ENCODE peak calls at places on chromosomes 12 and 14, in five cellular contexts. J is neuronal stem cell, I is IMR-90, F is H9, P is mesendoderm. D is an unnamed sample.

GRCh38 chr12:128402481-128402880 is 135.5 kb downstream of the TMEM132C start:
- DNase-seq in I (no peak), J (no peak), F (peak; percentile 56), P (peak; percentile 15), D (no peak)

GRCh38 chr14:36713960-36714703 is 52.5 kb downstream of the PAX9 start:
- DNase-seq in J (no peak), F (no peak), P (no peak), I (no peak), D (no peak)

GRCh38 chr12:2877959-2878732 is 1.1 kb downstream of the RHNO1 start:
- DNase-seq in I (peak; percentile 53), F (peak; percentile 44), P (peak; percentile 42), J (no peak), D (no peak)

GRCh38 chr12:119090276-119090675 is 88.5 kb upstream of the HSPB8 start:
- DNase-seq in J (no peak), F (no peak), P (peak; percentile 70), I (no peak), D (no peak)

GRCh38 chr14:54703082-54703481 is 136.2 kb downstream of the SAMD4A start:
- DNase-seq in I (no peak), J (no peak), F (no peak), P (no peak), D (no peak)

GRCh38 chr12:47794679-47795078 is 21.6 kb downstream of the SLC48A1 start:
- DNase-seq in F (no peak), J (no peak), P (no peak), I (no peak), D (no peak)

GRCh38 chr14:92962031-92962830 is 39.3 kb downstream of the CHGA start:
- DNase-seq in J (no peak), F (no peak), I (no peak), P (no peak), D (no peak)

GRCh38 chr12:122318607-122319311 is 52.5 kb upstream of the VPS33A start:
- DNase-seq in I (peak; percentile 91), J (no peak), P (no peak), F (no peak), D (no peak)

GRCh38 chr12:104090685-104091084 is 26.4 kb downstream of the HCFC2 start:
- DNase-seq in J (no peak), P (peak; percentile 18), I (no peak), F (no peak), D (no peak)

GRCh38 chr14:54564799-54565235 is 2.1 kb upstream of the SAMD4A start:
- DNase-seq in F (no peak), I (peak; percentile 87), P (no peak), J (no peak), D (no peak)

GRCh38 chr12:68812553-68813241 is 4.7 kb downstream of the MDM2 start:
- DNase-seq in P (peak; percentile 64), F (no peak), I (no peak), J (no peak), D (peak; percentile 97)

GRCh38 chr14:32588448-32589320 is 259.6 kb downstream of the AKAP6 start:
- DNase-seq in I (peak; percentile 65), J (peak; percentile 23), F (peak; percentile 35), P (peak; percentile 62), D (peak; percentile 4)

GRCh38 chr14:96086032-96086431 is 46.9 kb downstream of the C14orf132 start:
- DNase-seq in I (peak; percentile 86), F (no peak), P (peak; percentile 55), J (no peak), D (peak; percentile 63)

GRCh38 chr12:86015026-86015425 is 140.9 kb downstream of the NTS start:
- DNase-seq in I (no peak), F (no peak), P (no peak), J (no peak), D (no peak)

GRCh38 chr12:14260011-14260993 is 105.2 kb upstream of the ATF7IP start:
- DNase-seq in F (peak; percentile 99), I (peak; percentile 93), J (peak; percentile 86), P (peak; percentile 99), D (peak; percentile 88)

GRCh38 chr12:67645571-67645970 is 3.0 kb upstream of the DYRK2 start:
- DNase-seq in P (no peak), F (no peak), I (peak; percentile 56), J (no peak), D (peak; percentile 23)

GRCh38 chr12:116236148-116236731 is 41.3 kb downstream of the MED13L start:
- DNase-seq in F (no peak), P (peak; percentile 70), I (peak; percentile 54), J (no peak), D (no peak)

GRCh38 chr14:92516966-92517350 is 3.4 kb downstream of the RIN3 start:
- DNase-seq in I (no peak), J (no peak), F (no peak), P (no peak), D (no peak)

GRCh38 chr14:95993768-95994592 is 45.2 kb upstream of the C14orf132 start:
- DNase-seq in J (peak; percentile 73), F (peak; percentile 72), I (peak; percentile 53), P (peak; percentile 77), D (no peak)

GRCh38 chr12:109863961-109864712 is 16.2 kb downstream of the GLTP start:
- DNase-seq in J (no peak), I (peak; percentile 63), F (no peak), P (peak; percentile 55), D (peak; percentile 58)

GRCh38 chr12:83470749-83471148 is 784.0 kb downstream of the TMTC2 start:
- DNase-seq in F (no peak), J (no peak), P (peak; percentile 79), I (no peak), D (no peak)

GRCh38 chr12:115144425-115144824 is 460.4 kb upstream of the TBX3 start:
- DNase-seq in P (no peak), F (no peak), J (no peak), I (no peak), D (no peak)

GRCh38 chr12:57838594-57839302 is 7.8 kb downstream of the CTDSP2 start:
- DNase-seq in J (no peak), P (no peak), F (no peak), I (peak; percentile 39), D (no peak)

GRCh38 chr12:75447695-75448393 is 32.7 kb upstream of the GLIPR1 start:
- DNase-seq in J (no peak), F (no peak), P (no peak), I (peak; percentile 26), D (no peak)

GRCh38 chr12:15788266-15789214 is 648 bp downstream of the EPS8 start:
- DNase-seq in I (peak; percentile 45), P (peak; percentile 53), F (peak; percentile 69), J (peak; percentile 14), D (peak; percentile 42)

GRCh38 chr12:109579639-109580038 is 6.0 kb downstream of the MVK start:
- DNase-seq in F (no peak), I (no peak), P (no peak), J (no peak), D (no peak)

GRCh38 chr12:114397978-114398881 is 7.7 kb downstream of the TBX5 start:
- DNase-seq in I (peak; percentile 15), F (peak; percentile 62), J (no peak), P (peak; percentile 7), D (no peak)

GRCh38 chr12:101719566-101719965 is 19.7 kb downstream of the SYCP3 start:
- DNase-seq in I (peak; percentile 78), P (no peak), J (no peak), F (no peak), D (no peak)

GRCh38 chr14:65070710-65071033 is 31.6 kb downstream of the MAX start:
- DNase-seq in I (peak; percentile 7), J (no peak), F (no peak), P (no peak), D (no peak)

DNA sequence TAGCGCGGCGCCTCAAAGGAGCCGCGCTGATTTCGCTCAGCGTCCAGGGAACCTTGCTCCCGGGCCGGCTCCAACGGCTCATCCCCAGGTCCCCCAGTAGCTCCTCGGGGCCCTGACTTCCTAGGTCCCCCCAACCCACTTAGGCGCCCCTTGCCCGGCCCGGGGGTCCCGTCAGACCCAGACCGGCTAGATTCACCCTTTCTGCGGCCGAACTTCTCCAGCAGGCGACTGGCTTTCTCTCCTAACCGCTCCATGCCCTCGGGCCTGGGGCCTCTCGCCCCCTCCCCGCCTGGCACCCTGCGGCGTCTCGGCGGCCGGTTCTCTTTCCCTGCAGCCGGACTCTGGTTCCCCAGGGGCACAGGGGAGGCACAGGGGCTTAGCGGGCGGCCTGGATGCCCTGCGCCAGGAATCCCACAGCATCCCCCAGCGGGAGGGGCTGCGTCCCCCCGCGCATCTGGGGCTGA is 306 bp downstream of the AJUBA start:
- DNase-seq in F (peak; percentile 42), J (no peak), P (peak; percentile 78), I (no peak), D (peak; percentile 7)
- H3K4ac ChIP-seq in F (no peak overlapping the region), J (peak overlapping the region; percentile 61), P (peak overlapping the region; percentile 94), I (peak overlapping the region; percentile 98), D (peak overlapping the region; percentile 98)

GRCh38 chr12:45475594-45475993 is 253.9 kb upstream of the ARID2 start:
- DNase-seq in J (no peak), F (no peak), I (no peak), P (no peak), D (no peak)
- H3K4ac ChIP-seq in J (no peak overlapping the region), F (no peak overlapping the region), I (no peak overlapping the region), P (no peak overlapping the region), D (no peak overlapping the region)

DNA sequence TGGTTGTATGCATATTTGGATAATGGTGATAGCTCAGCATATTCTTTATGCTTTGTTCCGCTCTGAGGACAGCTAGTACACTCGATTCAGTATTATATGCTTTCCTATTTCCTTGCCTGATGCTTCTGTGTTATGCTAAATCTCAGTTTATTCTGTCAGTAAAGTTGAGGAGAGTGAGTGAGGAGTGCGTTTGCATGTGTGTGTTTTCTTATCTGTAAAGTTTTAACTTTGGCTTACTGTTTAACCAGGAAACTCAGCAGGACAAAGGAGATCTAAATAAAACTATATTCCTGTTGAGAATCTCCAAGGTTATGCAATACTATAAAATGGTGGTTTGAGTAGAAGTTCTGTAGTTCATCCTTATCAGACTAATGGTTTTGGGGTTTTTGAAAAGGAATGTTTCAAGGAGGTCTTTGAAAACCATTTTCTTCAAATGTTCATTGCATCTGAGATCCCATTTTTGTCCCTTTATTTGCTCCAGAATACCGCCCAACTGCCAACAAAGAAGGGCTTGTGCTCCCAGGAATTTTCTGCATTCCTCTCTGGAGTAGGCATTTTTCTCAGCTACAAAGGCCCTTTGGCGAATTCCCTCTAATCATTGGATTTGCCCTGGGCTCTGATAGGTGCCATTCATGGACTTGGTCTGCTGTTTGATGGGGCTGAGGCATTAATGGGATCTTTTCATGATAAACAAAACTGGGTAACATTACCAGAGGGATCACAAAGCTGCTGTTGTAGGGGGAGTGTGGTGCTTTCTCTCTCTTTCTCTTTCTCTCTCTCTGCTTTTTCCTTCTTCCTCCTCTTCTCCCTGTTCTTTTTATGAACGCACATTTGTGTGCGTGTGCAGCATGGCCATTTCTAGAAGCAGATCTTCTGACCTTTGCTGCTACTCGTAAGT is 71.7 kb downstream of the HMGA2 start:
- DNase-seq in J (peak; percentile 84), I (no peak), P (peak; percentile 88), F (peak; percentile 56), D (peak; percentile 17)
- H3K4ac ChIP-seq in J (no peak overlapping the region), I (peak overlapping the region; percentile 63), P (no peak overlapping the region), F (no peak overlapping the region), D (peak overlapping the region; percentile 47)

DNA sequence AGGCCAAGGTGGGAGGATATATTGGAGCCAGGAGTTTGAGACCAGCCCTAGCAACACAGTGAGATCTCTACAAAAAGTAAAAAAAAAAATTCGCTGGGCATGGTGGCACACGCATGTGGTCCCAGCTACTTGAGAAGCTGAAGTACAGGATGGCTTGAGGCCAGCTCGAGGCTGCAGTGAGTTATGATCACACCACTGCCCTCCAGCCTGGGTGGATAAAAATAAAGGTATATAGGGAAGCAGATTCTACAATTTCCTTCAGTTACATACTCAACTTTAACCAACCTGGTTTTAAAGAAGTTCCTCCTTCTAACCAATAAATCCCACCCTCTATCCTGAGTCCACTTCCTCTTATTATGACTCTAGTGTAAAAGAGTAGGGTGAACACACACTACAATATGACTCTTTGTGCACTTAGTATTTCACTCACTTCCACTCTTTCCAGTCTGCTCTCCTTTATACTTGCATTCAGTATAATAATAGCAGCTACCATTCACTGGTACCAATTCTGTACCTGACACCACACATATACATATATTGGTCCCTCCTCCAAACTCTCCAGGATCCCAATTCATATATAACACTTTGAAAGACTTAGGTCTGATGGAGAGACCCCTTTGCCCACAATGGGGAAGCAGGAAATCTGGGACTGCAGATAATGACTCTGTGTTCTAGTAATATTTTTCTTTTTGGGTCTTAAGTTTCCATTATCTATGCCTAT is 2.3 kb downstream of the ARF3 start:
- DNase-seq in F (no peak), J (no peak), P (no peak), I (no peak), D (no peak)
- H3K4ac ChIP-seq in F (no peak overlapping the region), J (no peak overlapping the region), P (no peak overlapping the region), I (no peak overlapping the region), D (peak overlapping the region; percentile 58)